ENCODE peak calls at places on chromosomes 16 and 17, in nine cellular contexts. T is fibroblast of lung, D is A549, B is GM12878, V is H9, K is hepatocyte, G is GM23248, R is OCI-LY7, Y is IMR-90. X is an unnamed sample.

GRCh38 chr17:31112001-31112661 is 17.4 kb downstream of the NF1 start:
- DNase-seq in T (no peak), D (no peak), B (no peak), V (no peak), K (no peak), G (peak; percentile 37), R (no peak), Y (no peak), X (no peak)

GRCh38 chr16:67943256-67943618 is 683 bp downstream of the LCAT start:
- DNase-seq in T (no peak), D (no peak), B (no peak), V (no peak), K (no peak), G (no peak), R (no peak), Y (no peak), X (no peak)

GRCh38 chr16:13448346-13448745 is 471.6 kb upstream of the ERCC4 start:
- DNase-seq in T (no peak), D (no peak), B (no peak), V (no peak), K (no peak), G (no peak), R (no peak), Y (no peak), X (no peak)

GRCh38 chr16:66930189-66930588 is 4.0 kb downstream of the CIAO2B start:
- DNase-seq in T (peak; percentile 51), D (no peak), B (no peak), V (no peak), K (peak; percentile 73), G (peak; percentile 81), R (no peak), Y (peak; percentile 85), X (no peak)

GRCh38 chr16:578870-579405 is 9.2 kb downstream of the PIGQ start:
- DNase-seq in T (peak; percentile 69), D (peak; percentile 61), B (no peak), V (peak; percentile 85), K (peak; percentile 88), G (peak; percentile 78), R (peak; percentile 77), Y (peak; percentile 65), X (peak; percentile 89)

GRCh38 chr17:60832206-60832605 is 154.6 kb downstream of the BCAS3 start:
- DNase-seq in T (no peak), D (no peak), B (no peak), V (no peak), K (no peak), G (no peak), R (no peak), Y (no peak), X (peak; percentile 28)

GRCh38 chr17:79624658-79625478 is 14.0 kb upstream of the RBFOX3 start:
- DNase-seq in T (no peak), D (no peak), B (no peak), V (peak; percentile 32), K (no peak), G (no peak), R (no peak), Y (no peak), X (no peak)

GRCh38 chr17:17186051-17186450 is 20.1 kb downstream of the PLD6 start:
- DNase-seq in T (no peak), D (no peak), B (no peak), V (no peak), K (peak; percentile 54), G (peak; percentile 28), R (no peak), Y (peak; percentile 12), X (no peak)

GRCh38 chr16:69924041-69924775 is 26.9 kb upstream of the CLEC18A start:
- DNase-seq in T (no peak), D (no peak), B (no peak), V (no peak), K (no peak), G (peak; percentile 20), R (no peak), Y (no peak), X (no peak)

GRCh38 chr16:2530629-2531318 is 434 bp downstream of the CEMP1 start:
- DNase-seq in T (no peak), D (no peak), B (no peak), V (no peak), K (peak; percentile 10), G (no peak), R (no peak), Y (no peak), X (no peak)

GRCh38 chr16:8905168-8905762 is 23.1 kb downstream of the LITAFD start:
- DNase-seq in T (peak; percentile 59), D (peak; percentile 36), B (no peak), V (no peak), K (peak; percentile 44), G (peak; percentile 56), R (peak; percentile 56), Y (peak; percentile 45), X (peak; percentile 50)

GRCh38 chr16:30052671-30053372 is 12.7 kb upstream of the ALDOA start:
- DNase-seq in T (peak; percentile 88), D (peak; percentile 94), B (peak; percentile 74), V (peak; percentile 90), K (peak; percentile 95), G (peak; percentile 98), R (peak; percentile 95), Y (peak; percentile 88), X (peak; percentile 95)

GRCh38 chr16:30183236-30183960 is at the start of gene CORO1A:
- DNase-seq in T (peak; percentile 74), D (peak; percentile 67), B (peak; percentile 32), V (peak; percentile 86), K (peak; percentile 91), G (peak; percentile 88), R (peak; percentile 90), Y (peak; percentile 67), X (peak; percentile 92)

GRCh38 chr16:12646490-12647274 is 157.0 kb downstream of the CPPED1 start:
- DNase-seq in T (no peak), D (no peak), B (peak; percentile 70), V (no peak), K (no peak), G (peak; percentile 38), R (no peak), Y (no peak), X (no peak)

GRCh38 chr17:50133028-50133768 is 3.2 kb upstream of the SAMD14 start:
- DNase-seq in T (peak; percentile 48), D (no peak), B (no peak), V (peak; percentile 85), K (peak; percentile 52), G (peak; percentile 82), R (no peak), Y (peak; percentile 55), X (no peak)
- H3K4me2 ChIP-seq in T (peak overlapping the region; percentile 8), D (peak overlapping the region; percentile 54), B (no peak overlapping the region), V (no peak overlapping the region), K (no peak overlapping the region), G (no peak overlapping the region), R (no peak overlapping the region), Y (peak overlapping the region; percentile 3), X (no peak overlapping the region)

GRCh38 chr17:8350339-8350738 is 10.7 kb downstream of the ODF4 start:
- DNase-seq in T (no peak), D (no peak), B (no peak), V (no peak), K (no peak), G (no peak), R (no peak), Y (no peak), X (no peak)
- H3K4me2 ChIP-seq in T (no peak overlapping the region), D (no peak overlapping the region), B (no peak overlapping the region), V (no peak overlapping the region), K (no peak overlapping the region), G (no peak overlapping the region), R (no peak overlapping the region), Y (no peak overlapping the region), X (no peak overlapping the region)

GRCh38 chr16:49599281-49599680 is 225.7 kb downstream of the C16orf78 start:
- DNase-seq in T (no peak), D (no peak), B (no peak), V (peak; percentile 4), K (no peak), G (no peak), R (no peak), Y (no peak), X (no peak)
- H3K4me2 ChIP-seq in T (no peak overlapping the region), D (no peak overlapping the region), B (peak overlapping the region; percentile 18), V (no peak overlapping the region), K (no peak overlapping the region), G (no peak overlapping the region), R (no peak overlapping the region), Y (no peak overlapping the region), X (no peak overlapping the region)

GRCh38 chr17:28053044-28053670 is 10.7 kb downstream of the NLK start:
- DNase-seq in T (no peak), D (no peak), B (no peak), V (no peak), K (no peak), G (peak; percentile 26), R (no peak), Y (no peak), X (no peak)
- H3K4me2 ChIP-seq in T (no peak overlapping the region), D (no peak overlapping the region), B (peak overlapping the region; percentile 60), V (no peak overlapping the region), K (peak overlapping the region; percentile 13), G (no peak overlapping the region), R (peak overlapping the region; percentile 35), Y (peak overlapping the region; percentile 54), X (peak overlapping the region; percentile 2)

DNA sequence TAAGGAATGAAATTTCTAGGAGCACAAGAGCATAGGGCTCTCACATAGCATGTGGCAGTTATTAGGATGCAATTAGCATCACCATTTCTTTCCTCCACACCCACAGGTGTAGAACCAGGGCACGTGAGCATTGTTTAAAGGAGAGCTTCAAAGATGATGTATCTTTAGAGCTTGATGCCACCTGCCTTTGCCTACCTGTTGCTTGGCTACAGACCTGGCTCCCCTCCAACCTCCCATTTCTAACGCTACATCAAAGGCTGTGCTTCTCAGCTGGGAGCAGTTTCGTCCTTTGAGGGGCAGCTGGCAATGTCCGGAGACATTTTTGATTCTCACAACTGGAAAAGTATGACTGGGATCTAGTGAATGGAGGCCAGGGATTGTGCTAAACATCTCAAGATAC is 78.6 kb upstream of the CLEC3A start:
- DNase-seq in T (no peak), D (no peak), B (no peak), V (no peak), K (no peak), G (no peak), R (no peak), Y (no peak), X (no peak)
- H3K4me2 ChIP-seq in T (no peak overlapping the region), D (no peak overlapping the region), B (no peak overlapping the region), V (no peak overlapping the region), K (no peak overlapping the region), G (no peak overlapping the region), R (no peak overlapping the region), Y (no peak overlapping the region), X (no peak overlapping the region)

X was measured in neural progenitor cell.